ENCODE peak calls at places on chromosomes 3 and 15, in four cellular contexts. G is adipocyte, N is breast epithelium, H is neural progenitor cell. Y is an unnamed sample.

GRCh38 chr3:94456332-94456731 is 393.5 kb downstream of the NSUN3 start:
- DNase-seq in G (no peak), N (no peak), H (no peak), Y (no peak)

GRCh38 chr3:50217681-50218080 is 12.6 kb downstream of the SLC38A3 start:
- DNase-seq in G (no peak), N (no peak), H (no peak), Y (no peak)

GRCh38 chr3:65583203-65583602 is 455.5 kb downstream of the MAGI1 start:
- DNase-seq in G (peak; percentile 23), N (no peak), H (no peak), Y (no peak)

GRCh38 chr15:34241376-34242350 is 16.8 kb downstream of the EMC4 start:
- DNase-seq in G (peak; percentile 67), N (no peak), H (peak; percentile 43), Y (peak; percentile 32)

GRCh38 chr15:78492841-78493240 is 14.5 kb upstream of the HYKK start:
- DNase-seq in G (no peak), N (no peak), H (no peak), Y (no peak)

GRCh38 chr3:133930341-133930933 is 34.8 kb upstream of the RAB6B start:
- DNase-seq in G (peak; percentile 88), N (no peak), H (peak; percentile 81), Y (peak; percentile 64)

GRCh38 chr15:32908135-32908801 is 190.5 kb downstream of the GREM1 start:
- DNase-seq in G (no peak), N (no peak), H (no peak), Y (no peak)

GRCh38 chr3:149771652-149772271 is 19.5 kb upstream of the COMMD2 start:
- DNase-seq in G (peak; percentile 81), N (peak; percentile 29), H (peak; percentile 81), Y (peak; percentile 87)

GRCh38 chr3:128623762-128624176 is 26.8 kb downstream of the RPN1 start:
- DNase-seq in G (peak; percentile 30), N (no peak), H (no peak), Y (no peak)

GRCh38 chr3:184593201-184593922 is 31.8 kb downstream of the EPHB3 start:
- DNase-seq in G (no peak), N (no peak), H (no peak), Y (no peak)

GRCh38 chr15:58440922-58441321 is 9.1 kb downstream of the LIPC start:
- DNase-seq in G (no peak), N (no peak), H (no peak), Y (no peak)

GRCh38 chr15:71596672-71597071 is 213.7 kb upstream of the NR2E3 start:
- DNase-seq in G (peak; percentile 84), N (peak; percentile 87), H (no peak), Y (no peak)

GRCh38 chr3:36891651-36892268 is 53.1 kb downstream of the TRANK1 start:
- DNase-seq in G (no peak), N (no peak), H (no peak), Y (no peak)

GRCh38 chr3:117811797-117812196 is 1102.2 kb downstream of the TUSC7 start:
- DNase-seq in G (no peak), N (no peak), H (no peak), Y (no peak)

GRCh38 chr3:13009132-13009945 is 63.9 kb downstream of the IQSEC1 start:
- DNase-seq in G (no peak), N (no peak), H (no peak), Y (no peak)

GRCh38 chr3:179447251-179447650 is 4.0 kb downstream of the GNB4 start:
- DNase-seq in G (no peak), N (no peak), H (no peak), Y (no peak)
- H3K4me3 ChIP-seq in G (no peak overlapping the region), N (no peak overlapping the region), H (no peak overlapping the region), Y (no peak overlapping the region)

DNA sequence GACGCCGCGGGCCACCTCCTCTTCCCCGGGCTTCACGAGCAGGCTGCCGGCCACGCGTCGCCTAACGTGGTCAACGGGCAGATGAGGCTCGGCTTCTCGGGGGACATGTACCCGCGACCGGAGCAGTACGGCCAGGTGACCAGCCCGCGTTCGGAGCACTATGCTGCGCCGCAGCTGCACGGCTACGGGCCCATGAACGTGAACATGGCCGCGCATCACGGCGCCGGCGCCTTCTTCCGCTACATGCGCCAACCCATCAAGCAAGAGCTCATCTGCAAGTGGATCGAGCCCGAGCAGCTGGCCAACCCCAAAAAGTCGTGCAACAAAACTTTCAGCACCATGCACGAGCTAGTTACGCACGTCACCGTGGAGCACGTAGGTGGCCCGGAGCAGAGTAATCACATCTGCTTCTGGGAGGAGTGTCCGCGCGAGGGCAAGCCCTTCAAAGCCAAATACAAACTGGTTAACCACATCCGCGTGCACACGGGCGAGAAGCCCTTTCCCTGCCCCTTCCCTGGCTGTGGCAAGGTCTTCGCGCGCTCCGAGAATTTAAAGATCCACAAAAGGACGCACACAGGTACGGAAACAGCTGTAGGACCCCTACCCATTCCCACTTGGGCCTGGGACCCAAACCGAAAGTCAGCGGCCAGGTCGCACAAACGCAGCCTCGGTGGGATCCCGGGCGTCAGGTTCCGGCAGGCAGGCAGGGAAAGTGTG is 1.5 kb downstream of the ZIC1 start:
- DNase-seq in G (no peak), N (no peak), H (peak; percentile 34), Y (no peak)
- H3K9me3 ChIP-seq in G (peaks cover 34% of the 10 kb centered on the region), N (peaks cover 12% of the 10 kb centered on the region), H (no peaks in the 10 kb centered on the region), Y (no peaks in the 10 kb centered on the region)

DNA sequence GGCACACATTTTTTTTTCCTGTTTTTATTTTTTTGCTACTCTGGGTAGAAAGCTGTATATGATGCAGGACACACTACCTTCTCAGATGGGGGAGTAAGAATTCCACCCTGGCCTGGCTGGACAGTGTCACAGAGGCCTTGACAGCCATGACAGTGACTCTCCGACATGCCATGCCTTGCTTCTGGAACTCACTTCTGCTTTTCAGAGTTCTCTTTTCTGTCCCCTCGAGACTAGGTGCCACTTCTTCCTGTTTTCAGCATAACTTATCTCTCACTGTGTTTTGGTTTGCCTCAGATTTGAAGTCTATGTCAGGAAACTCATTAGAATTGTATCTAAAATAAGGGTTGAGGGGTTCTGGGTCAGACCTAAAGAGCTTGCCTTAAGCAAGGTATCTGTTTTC is 69.1 kb upstream of the SEC13 start:
- DNase-seq in G (no peak), N (no peak), H (no peak), Y (no peak)
- H3K27me3 ChIP-seq in G (peaks cover 20% of the 10 kb centered on the region), N (no peaks in the 10 kb centered on the region), H (no peaks in the 10 kb centered on the region), Y (no peaks in the 10 kb centered on the region)

GRCh38 chr15:74790080-74790916 is 8.4 kb downstream of the CSK start:
- DNase-seq in G (peak; percentile 44), N (no peak), H (no peak), Y (no peak)

GRCh38 chr15:74791667-74792066 is 9.8 kb downstream of the CSK start:
- DNase-seq in G (no peak), N (no peak), H (no peak), Y (no peak)

GRCh38 chr15:74792227-74793016 is 10.5 kb downstream of the CSK start:
- DNase-seq in G (no peak), N (no peak), H (no peak), Y (no peak)

GRCh38 chr15:74789741-74790079 is 7.8 kb downstream of the CSK start:
- DNase-seq in G (no peak), N (no peak), H (no peak), Y (no peak)

GRCh38 chr15:74791007-74791406 is 9.1 kb downstream of the CSK start:
- DNase-seq in G (no peak), N (no peak), H (no peak), Y (no peak)
- H3K4me3 ChIP-seq in G (no peak overlapping the region), N (no peak overlapping the region), H (no peak overlapping the region), Y (no peak overlapping the region)

GRCh38 chr15:50971115-50971514 is 62.6 kb downstream of the AP4E1 start:
- DNase-seq in G (no peak), N (no peak), H (no peak), Y (no peak)
- H3K9me3 ChIP-seq in G (peaks cover 28% of the 10 kb centered on the region), N (peaks cover 44% of the 10 kb centered on the region), H (peaks cover 11% of the 10 kb centered on the region), Y (peaks cover 3% of the 10 kb centered on the region)

DNA sequence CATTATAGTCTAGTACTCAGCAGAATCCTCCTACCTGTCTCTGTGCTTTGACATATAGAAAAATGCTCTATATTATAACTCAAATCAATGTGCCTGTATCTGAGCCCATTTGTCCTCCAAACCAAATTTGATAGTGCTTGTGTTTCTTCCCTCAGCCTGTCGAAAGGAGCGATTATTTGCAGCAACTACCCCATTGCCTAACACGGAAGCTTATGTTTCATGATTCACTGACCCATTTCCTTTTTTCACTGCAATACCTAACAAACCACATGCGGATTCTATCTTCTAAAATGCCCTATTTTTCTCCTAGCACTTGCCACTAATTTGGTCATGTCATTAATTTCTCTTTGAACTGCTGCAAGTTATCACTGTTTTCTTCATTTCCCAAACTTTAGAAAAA is 1220.6 kb upstream of the CADM2 start:
- DNase-seq in G (no peak), N (no peak), H (no peak), Y (no peak)
- H3K27me3 ChIP-seq in G (no peaks in the 10 kb centered on the region), N (no peaks in the 10 kb centered on the region), H (no peaks in the 10 kb centered on the region), Y (no peaks in the 10 kb centered on the region)

Y was measured in HAP-1.